ENCODE peak calls at places on chromosomes 13 and 19, in five cellular contexts. One of them, this sample, is unnamed.

GRCh38 chr19:45782820-45783785 is 813 bp upstream of the DMPK start:
- DNase-seq in EL: peak; percentile 89
- DNase-seq in activated T-helper 1 cell treated with Interleukin-2 at 50 U/mL for 16 hours: no peak
- DNase-seq in kidney epithelial cell: no peak
- DNase-seq in fibroblast of villous mesenchyme: peak; percentile 86
- DNase-seq in this sample: peak; percentile 67

GRCh38 chr13:110638253-110638652 is 22.9 kb downstream of the NAXD start:
- DNase-seq in EL: no peak
- DNase-seq in activated T-helper 1 cell treated with Interleukin-2 at 50 U/mL for 16 hours: no peak
- DNase-seq in kidney epithelial cell: no peak
- DNase-seq in fibroblast of villous mesenchyme: no peak
- DNase-seq in this sample: no peak

GRCh38 chr13:98664047-98664446 is 87.1 kb upstream of the STK24 start:
- DNase-seq in EL: peak; percentile 66
- DNase-seq in activated T-helper 1 cell treated with Interleukin-2 at 50 U/mL for 16 hours: no peak
- DNase-seq in kidney epithelial cell: peak; percentile 78
- DNase-seq in fibroblast of villous mesenchyme: no peak
- DNase-seq in this sample: peak; percentile 73

GRCh38 chr13:102440259-102440936 is 38.5 kb upstream of the FGF14 start:
- DNase-seq in EL: no peak
- DNase-seq in activated T-helper 1 cell treated with Interleukin-2 at 50 U/mL for 16 hours: no peak
- DNase-seq in kidney epithelial cell: peak; percentile 81
- DNase-seq in fibroblast of villous mesenchyme: no peak
- DNase-seq in this sample: peak; percentile 5

GRCh38 chr19:38869836-38870607 is 8.1 kb downstream of the RINL start:
- DNase-seq in EL: peak; percentile 77
- DNase-seq in activated T-helper 1 cell treated with Interleukin-2 at 50 U/mL for 16 hours: peak; percentile 92
- DNase-seq in kidney epithelial cell: no peak
- DNase-seq in fibroblast of villous mesenchyme: peak; percentile 72
- DNase-seq in this sample: peak; percentile 63

GRCh38 chr13:113407531-113408393 is 43.8 kb upstream of the GRTP1 start:
- DNase-seq in EL: no peak
- DNase-seq in activated T-helper 1 cell treated with Interleukin-2 at 50 U/mL for 16 hours: no peak
- DNase-seq in kidney epithelial cell: no peak
- DNase-seq in fibroblast of villous mesenchyme: no peak
- DNase-seq in this sample: no peak

GRCh38 chr13:41060723-41061074 is 610 bp upstream of the WBP4 start:
- DNase-seq in EL: peak; percentile 87
- DNase-seq in activated T-helper 1 cell treated with Interleukin-2 at 50 U/mL for 16 hours: peak; percentile 74
- DNase-seq in kidney epithelial cell: no peak
- DNase-seq in fibroblast of villous mesenchyme: peak; percentile 84
- DNase-seq in this sample: peak; percentile 73

GRCh38 chr13:108269601-108270328 is at the start of gene TNFSF13B:
- DNase-seq in EL: peak; percentile 19
- DNase-seq in activated T-helper 1 cell treated with Interleukin-2 at 50 U/mL for 16 hours: peak; percentile 16
- DNase-seq in kidney epithelial cell: no peak
- DNase-seq in fibroblast of villous mesenchyme: peak; percentile 57
- DNase-seq in this sample: peak; percentile 61

GRCh38 chr13:72693832-72694231 is 33.6 kb downstream of the MZT1 start:
- DNase-seq in EL: no peak
- DNase-seq in activated T-helper 1 cell treated with Interleukin-2 at 50 U/mL for 16 hours: no peak
- DNase-seq in kidney epithelial cell: no peak
- DNase-seq in fibroblast of villous mesenchyme: no peak
- DNase-seq in this sample: no peak

GRCh38 chr19:1261863-1262686 is 7.1 kb upstream of the CIRBP start:
- DNase-seq in EL: peak; percentile 49
- DNase-seq in activated T-helper 1 cell treated with Interleukin-2 at 50 U/mL for 16 hours: no peak
- DNase-seq in kidney epithelial cell: no peak
- DNase-seq in fibroblast of villous mesenchyme: no peak
- DNase-seq in this sample: no peak

GRCh38 chr19:15417699-15418098 is 1.1 kb downstream of the AKAP8L start:
- DNase-seq in EL: peak; percentile 26
- DNase-seq in activated T-helper 1 cell treated with Interleukin-2 at 50 U/mL for 16 hours: no peak
- DNase-seq in kidney epithelial cell: no peak
- DNase-seq in fibroblast of villous mesenchyme: no peak
- DNase-seq in this sample: peak; percentile 32

GRCh38 chr13:30755678-30756077 is 20.3 kb downstream of the ALOX5AP start:
- DNase-seq in EL: no peak
- DNase-seq in activated T-helper 1 cell treated with Interleukin-2 at 50 U/mL for 16 hours: no peak
- DNase-seq in kidney epithelial cell: no peak
- DNase-seq in fibroblast of villous mesenchyme: no peak
- DNase-seq in this sample: no peak

GRCh38 chr13:112204881-112205327 is 138.0 kb downstream of the SOX1 start:
- DNase-seq in EL: no peak
- DNase-seq in activated T-helper 1 cell treated with Interleukin-2 at 50 U/mL for 16 hours: no peak
- DNase-seq in kidney epithelial cell: no peak
- DNase-seq in fibroblast of villous mesenchyme: no peak
- DNase-seq in this sample: no peak

GRCh38 chr19:32195706-32196610 is 149.5 kb upstream of the ZNF507 start:
- DNase-seq in EL: no peak
- DNase-seq in activated T-helper 1 cell treated with Interleukin-2 at 50 U/mL for 16 hours: no peak
- DNase-seq in kidney epithelial cell: no peak
- DNase-seq in fibroblast of villous mesenchyme: no peak
- DNase-seq in this sample: no peak

GRCh38 chr19:35354898-35355297 is 3.4 kb upstream of the FFAR3 start:
- DNase-seq in EL: no peak
- DNase-seq in activated T-helper 1 cell treated with Interleukin-2 at 50 U/mL for 16 hours: no peak
- DNase-seq in kidney epithelial cell: no peak
- DNase-seq in fibroblast of villous mesenchyme: no peak
- DNase-seq in this sample: no peak

GRCh38 chr19:54299126-54299498 is 13.9 kb downstream of the LILRA5 start:
- DNase-seq in EL: no peak
- DNase-seq in activated T-helper 1 cell treated with Interleukin-2 at 50 U/mL for 16 hours: no peak
- DNase-seq in kidney epithelial cell: no peak
- DNase-seq in fibroblast of villous mesenchyme: no peak
- DNase-seq in this sample: no peak

GRCh38 chr13:83919775-83920174 is 37.5 kb upstream of the SLITRK1 start:
- DNase-seq in EL: no peak
- DNase-seq in activated T-helper 1 cell treated with Interleukin-2 at 50 U/mL for 16 hours: no peak
- DNase-seq in kidney epithelial cell: no peak
- DNase-seq in fibroblast of villous mesenchyme: no peak
- DNase-seq in this sample: no peak

GRCh38 chr13:35159041-35159440 is 217.0 kb downstream of the NBEA start:
- DNase-seq in EL: no peak
- DNase-seq in activated T-helper 1 cell treated with Interleukin-2 at 50 U/mL for 16 hours: no peak
- DNase-seq in kidney epithelial cell: no peak
- DNase-seq in fibroblast of villous mesenchyme: no peak
- DNase-seq in this sample: no peak

GRCh38 chr19:51123381-51124186 is 1.1 kb upstream of the SIGLEC9 start:
- DNase-seq in EL: no peak
- DNase-seq in activated T-helper 1 cell treated with Interleukin-2 at 50 U/mL for 16 hours: peak; percentile 25
- DNase-seq in kidney epithelial cell: no peak
- DNase-seq in fibroblast of villous mesenchyme: no peak
- DNase-seq in this sample: peak; percentile 26

GRCh38 chr19:55223291-55224037 is 5.1 kb downstream of the TMEM86B start:
- DNase-seq in EL: no peak
- DNase-seq in activated T-helper 1 cell treated with Interleukin-2 at 50 U/mL for 16 hours: no peak
- DNase-seq in kidney epithelial cell: no peak
- DNase-seq in fibroblast of villous mesenchyme: no peak
- DNase-seq in this sample: no peak

GRCh38 chr13:61094865-61095264 is 320.8 kb downstream of the PCDH20 start:
- DNase-seq in EL: no peak
- DNase-seq in activated T-helper 1 cell treated with Interleukin-2 at 50 U/mL for 16 hours: no peak
- DNase-seq in kidney epithelial cell: no peak
- DNase-seq in fibroblast of villous mesenchyme: no peak
- DNase-seq in this sample: no peak

GRCh38 chr13:67914535-67914934 is 684.4 kb upstream of the PCDH9 start:
- DNase-seq in EL: no peak
- DNase-seq in activated T-helper 1 cell treated with Interleukin-2 at 50 U/mL for 16 hours: no peak
- DNase-seq in kidney epithelial cell: no peak
- DNase-seq in fibroblast of villous mesenchyme: no peak
- DNase-seq in this sample: no peak

GRCh38 chr19:7444042-7444441 is 44.8 kb downstream of the PEX11G start:
- DNase-seq in EL: no peak
- DNase-seq in activated T-helper 1 cell treated with Interleukin-2 at 50 U/mL for 16 hours: no peak
- DNase-seq in kidney epithelial cell: no peak
- DNase-seq in fibroblast of villous mesenchyme: no peak
- DNase-seq in this sample: no peak

GRCh38 chr13:74443623-74444022 is 309.4 kb upstream of the KLF12 start:
- DNase-seq in EL: peak; percentile 89
- DNase-seq in activated T-helper 1 cell treated with Interleukin-2 at 50 U/mL for 16 hours: no peak
- DNase-seq in kidney epithelial cell: peak; percentile 38
- DNase-seq in fibroblast of villous mesenchyme: peak; percentile 52
- DNase-seq in this sample: peak; percentile 88

GRCh38 chr19:1000095-1000494 is at the start of gene GRIN3B:
- DNase-seq in EL: peak; percentile 51
- DNase-seq in activated T-helper 1 cell treated with Interleukin-2 at 50 U/mL for 16 hours: peak; percentile 37
- DNase-seq in kidney epithelial cell: no peak
- DNase-seq in fibroblast of villous mesenchyme: peak; percentile 45
- DNase-seq in this sample: peak; percentile 24

GRCh38 chr19:21439372-21439771 is 42.4 kb downstream of the ZNF493 start:
- DNase-seq in EL: no peak
- DNase-seq in activated T-helper 1 cell treated with Interleukin-2 at 50 U/mL for 16 hours: no peak
- DNase-seq in kidney epithelial cell: no peak
- DNase-seq in fibroblast of villous mesenchyme: peak; percentile 33
- DNase-seq in this sample: no peak

GRCh38 chr19:38932425-38933179 is 1.9 kb downstream of the MRPS12 start:
- DNase-seq in EL: peak; percentile 43
- DNase-seq in activated T-helper 1 cell treated with Interleukin-2 at 50 U/mL for 16 hours: no peak
- DNase-seq in kidney epithelial cell: peak; percentile 7
- DNase-seq in fibroblast of villous mesenchyme: peak; percentile 43
- DNase-seq in this sample: peak; percentile 69

GRCh38 chr19:10776900-10777650 is 58.9 kb downstream of the TMED1 start:
- DNase-seq in EL: no peak
- DNase-seq in activated T-helper 1 cell treated with Interleukin-2 at 50 U/mL for 16 hours: no peak
- DNase-seq in kidney epithelial cell: no peak
- DNase-seq in fibroblast of villous mesenchyme: no peak
- DNase-seq in this sample: no peak

GRCh38 chr13:99265823-99266426 is 7.7 kb upstream of the GPR18 start:
- DNase-seq in EL: peak; percentile 57
- DNase-seq in activated T-helper 1 cell treated with Interleukin-2 at 50 U/mL for 16 hours: no peak
- DNase-seq in kidney epithelial cell: no peak
- DNase-seq in fibroblast of villous mesenchyme: peak; percentile 67
- DNase-seq in this sample: peak; percentile 81

GRCh38 chr19:48508729-48509310 is 2.8 kb downstream of the LMTK3 start:
- DNase-seq in EL: no peak
- DNase-seq in activated T-helper 1 cell treated with Interleukin-2 at 50 U/mL for 16 hours: no peak
- DNase-seq in kidney epithelial cell: no peak
- DNase-seq in fibroblast of villous mesenchyme: no peak
- DNase-seq in this sample: no peak

GRCh38 chr13:104779311-104779710 is 1713.1 kb upstream of the SLC10A2 start:
- DNase-seq in EL: peak; percentile 26
- DNase-seq in activated T-helper 1 cell treated with Interleukin-2 at 50 U/mL for 16 hours: no peak
- DNase-seq in kidney epithelial cell: no peak
- DNase-seq in fibroblast of villous mesenchyme: peak; percentile 36
- DNase-seq in this sample: peak; percentile 82

GRCh38 chr19:4906963-4907362 is 2.3 kb upstream of the UHRF1 start:
- DNase-seq in EL: no peak
- DNase-seq in activated T-helper 1 cell treated with Interleukin-2 at 50 U/mL for 16 hours: no peak
- DNase-seq in kidney epithelial cell: no peak
- DNase-seq in fibroblast of villous mesenchyme: no peak
- DNase-seq in this sample: no peak

GRCh38 chr19:33646306-33646705 is 24.6 kb downstream of the CHST8 start:
- DNase-seq in EL: no peak
- DNase-seq in activated T-helper 1 cell treated with Interleukin-2 at 50 U/mL for 16 hours: no peak
- DNase-seq in kidney epithelial cell: no peak
- DNase-seq in fibroblast of villous mesenchyme: no peak
- DNase-seq in this sample: no peak

GRCh38 chr19:34173145-34173956 is 1.0 kb downstream of the LSM14A start:
- DNase-seq in EL: peak; percentile 62
- DNase-seq in activated T-helper 1 cell treated with Interleukin-2 at 50 U/mL for 16 hours: no peak
- DNase-seq in kidney epithelial cell: peak; percentile 58
- DNase-seq in fibroblast of villous mesenchyme: peak; percentile 52
- DNase-seq in this sample: peak; percentile 72

This sample was measured in choroid plexus epithelial cell.